ENCODE peak calls at places on chromosomes 7 and 10, in six cellular contexts. E, Y, A, S, M and R are unnamed samples. For H3K9me3, the result is how much of the 10 kb centered on the place peaks cover.

GRCh38 chr10:132476146-132477065 is 61.2 kb upstream of the INPP5A start:
- DNase-seq in E (peak), Y (no peak), A (peak), S (peak), M (no peak), R (no peak)

GRCh38 chr10:118238573-118239240 is 103.4 kb downstream of the FAM204A start:
- DNase-seq in E (no peak), Y (no peak), A (no peak), S (no peak), M (no peak), R (no peak)

GRCh38 chr7:24795407-24795767 is 38.1 kb upstream of the GSDME start:
- DNase-seq in E (no peak), Y (no peak), A (no peak), S (no peak), M (no peak), R (no peak)

GRCh38 chr10:29256531-29256930 is 32.3 kb upstream of the LYZL1 start:
- DNase-seq in E (no peak), Y (no peak), A (no peak), S (no peak), M (no peak), R (no peak)

GRCh38 chr10:93796167-93796566 is 38.4 kb downstream of the LGI1 start:
- DNase-seq in E (no peak), Y (no peak), A (no peak), S (no peak), M (no peak), R (no peak)

GRCh38 chr7:151308256-151308655 is 33.4 kb upstream of the NUB1 start:
- DNase-seq in E (no peak), Y (no peak), A (no peak), S (no peak), M (no peak), R (no peak)

GRCh38 chr10:88865281-88865876 is 13.7 kb upstream of the ANKRD22 start:
- DNase-seq in E (no peak), Y (no peak), A (no peak), S (no peak), M (no peak), R (no peak)

GRCh38 chr10:23368816-23369640 is 24.4 kb upstream of the C10orf67 start:
- DNase-seq in E (no peak), Y (no peak), A (no peak), S (no peak), M (no peak), R (no peak)

GRCh38 chr7:36284470-36284869 is 105.2 kb upstream of the ANLN start:
- DNase-seq in E (no peak), Y (no peak), A (no peak), S (no peak), M (no peak), R (no peak)

GRCh38 chr10:128375171-128375570 is 248.9 kb upstream of the MKI67 start:
- DNase-seq in E (no peak), Y (no peak), A (no peak), S (no peak), M (no peak), R (no peak)

GRCh38 chr10:132939957-132940790 is 2.2 kb downstream of the CFAP46 start:
- DNase-seq in E (no peak), Y (no peak), A (peak), S (peak), M (no peak), R (peak)

GRCh38 chr7:30831936-30832335 is 60.7 kb downstream of the MINDY4 start:
- DNase-seq in E (no peak), Y (no peak), A (no peak), S (no peak), M (no peak), R (no peak)

GRCh38 chr7:53604201-53604600 is 568.8 kb downstream of the POM121L12 start:
- DNase-seq in E (no peak), Y (no peak), A (no peak), S (no peak), M (no peak), R (no peak)

GRCh38 chr7:44286182-44286617 is 39.2 kb downstream of the CAMK2B start:
- DNase-seq in E (peak), Y (peak), A (peak), S (peak), M (no peak), R (peak)

GRCh38 chr7:126605553-126605952 is 647.2 kb downstream of the GRM8 start:
- DNase-seq in E (no peak), Y (no peak), A (no peak), S (no peak), M (no peak), R (no peak)

GRCh38 chr7:108270385-108270784 is 140.2 kb upstream of the LAMB4 start:
- DNase-seq in E (no peak), Y (no peak), A (no peak), S (no peak), M (no peak), R (no peak)

GRCh38 chr7:51645298-51645697 is 328.7 kb upstream of the COBL start:
- DNase-seq in E (no peak), Y (no peak), A (no peak), S (no peak), M (no peak), R (no peak)

GRCh38 chr7:24700446-24701044 is 56.7 kb downstream of the GSDME start:
- DNase-seq in E (no peak), Y (no peak), A (no peak), S (no peak), M (no peak), R (no peak)

GRCh38 chr10:68301790-68302502 is 29.9 kb upstream of the HNRNPH3 start:
- DNase-seq in E (no peak), Y (no peak), A (no peak), S (no peak), M (no peak), R (no peak)

GRCh38 chr7:82007315-82007714 is 237.5 kb upstream of the HGF start:
- DNase-seq in E (no peak), Y (no peak), A (no peak), S (no peak), M (no peak), R (no peak)

GRCh38 chr10:31739759-31740158 is 188.9 kb downstream of the ARHGAP12 start:
- DNase-seq in E (no peak), Y (no peak), A (no peak), S (no peak), M (no peak), R (no peak)

GRCh38 chr10:8129438-8129837 is 75.0 kb downstream of the GATA3 start:
- DNase-seq in E (no peak), Y (no peak), A (no peak), S (no peak), M (no peak), R (no peak)

GRCh38 chr7:151808296-151809155 is 68.4 kb downstream of the PRKAG2 start:
- DNase-seq in E (no peak), Y (no peak), A (peak), S (peak), M (no peak), R (no peak)

GRCh38 chr10:92544296-92544695 is 29.6 kb downstream of the IDE start:
- DNase-seq in E (no peak), Y (no peak), A (no peak), S (no peak), M (no peak), R (no peak)

GRCh38 chr7:43612599-43613589 is 30.0 kb downstream of the STK17A start:
- DNase-seq in E (no peak), Y (no peak), A (no peak), S (no peak), M (no peak), R (no peak)

GRCh38 chr7:157770716-157771320 is 434.0 kb downstream of the DNAJB6 start:
- DNase-seq in E (no peak), Y (no peak), A (no peak), S (peak), M (no peak), R (no peak)

GRCh38 chr7:157774495-157774894 is 437.7 kb downstream of the DNAJB6 start:
- DNase-seq in E (no peak), Y (no peak), A (no peak), S (no peak), M (no peak), R (no peak)

GRCh38 chr7:157773361-157773760 is 436.6 kb downstream of the DNAJB6 start:
- DNase-seq in E (no peak), Y (no peak), A (no peak), S (no peak), M (no peak), R (no peak)

GRCh38 chr7:157771689-157772088 is 434.9 kb downstream of the DNAJB6 start:
- DNase-seq in E (no peak), Y (no peak), A (no peak), S (no peak), M (no peak), R (no peak)

DNA sequence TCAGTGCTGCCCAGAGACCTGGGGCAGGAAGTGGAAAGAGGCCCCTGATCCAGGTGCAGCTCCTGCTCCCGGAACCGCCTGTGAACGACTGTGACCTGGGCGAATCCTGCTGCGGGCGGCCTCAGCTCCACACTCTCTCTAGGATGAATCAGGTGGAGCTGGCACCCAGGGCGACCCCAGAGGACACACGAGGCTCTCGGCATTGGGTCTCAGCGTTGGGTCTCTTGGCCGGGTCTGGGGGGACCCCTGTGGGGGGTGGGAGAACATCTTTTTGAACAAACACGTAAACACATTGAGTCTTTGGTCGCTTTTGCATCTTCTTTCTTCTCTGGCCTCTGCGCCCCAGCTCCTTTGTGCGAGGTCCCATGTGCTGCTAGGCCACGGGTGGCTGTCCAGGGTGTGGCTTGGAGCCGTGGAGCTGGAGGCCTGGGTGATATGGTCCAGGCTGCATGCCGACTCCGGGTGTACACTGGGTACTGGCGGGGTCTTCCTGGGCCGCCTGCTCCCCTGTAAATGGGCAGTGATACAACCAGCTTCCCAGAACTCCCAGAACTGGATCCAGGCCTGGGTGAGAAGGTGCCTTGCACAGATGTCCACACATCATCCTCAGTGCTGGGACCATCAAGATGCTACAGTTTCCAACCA is 435.8 kb downstream of the DNAJB6 start:
- DNase-seq in E (no peak), Y (no peak), A (no peak), S (peak), M (no peak), R (no peak)
- H3K9me3 ChIP-seq in E (under half), Y (under half), A (under half), S (under half), M (under half), R (under half)

GRCh38 chr7:47990592-47990991 is 11.2 kb upstream of the HUS1 start:
- DNase-seq in E (no peak), Y (no peak), A (no peak), S (no peak), M (no peak), R (no peak)

GRCh38 chr7:47988496-47989386 is 9.3 kb upstream of the HUS1 start:
- DNase-seq in E (no peak), Y (no peak), A (no peak), S (no peak), M (no peak), R (no peak)

GRCh38 chr7:47992446-47992845 is 13.0 kb upstream of the HUS1 start:
- DNase-seq in E (no peak), Y (no peak), A (no peak), S (no peak), M (no peak), R (no peak)

GRCh38 chr7:47991270-47991669 is 11.9 kb upstream of the HUS1 start:
- DNase-seq in E (no peak), Y (no peak), A (no peak), S (no peak), M (no peak), R (no peak)

GRCh38 chr7:47991741-47992311 is 12.4 kb upstream of the HUS1 start:
- DNase-seq in E (peak), Y (peak), A (peak), S (peak), M (peak), R (peak)
- TF ChIP-seq CTCF in E (peak), Y (peak), A (peak), S (peak), M (peak), R (peak)

DNA sequence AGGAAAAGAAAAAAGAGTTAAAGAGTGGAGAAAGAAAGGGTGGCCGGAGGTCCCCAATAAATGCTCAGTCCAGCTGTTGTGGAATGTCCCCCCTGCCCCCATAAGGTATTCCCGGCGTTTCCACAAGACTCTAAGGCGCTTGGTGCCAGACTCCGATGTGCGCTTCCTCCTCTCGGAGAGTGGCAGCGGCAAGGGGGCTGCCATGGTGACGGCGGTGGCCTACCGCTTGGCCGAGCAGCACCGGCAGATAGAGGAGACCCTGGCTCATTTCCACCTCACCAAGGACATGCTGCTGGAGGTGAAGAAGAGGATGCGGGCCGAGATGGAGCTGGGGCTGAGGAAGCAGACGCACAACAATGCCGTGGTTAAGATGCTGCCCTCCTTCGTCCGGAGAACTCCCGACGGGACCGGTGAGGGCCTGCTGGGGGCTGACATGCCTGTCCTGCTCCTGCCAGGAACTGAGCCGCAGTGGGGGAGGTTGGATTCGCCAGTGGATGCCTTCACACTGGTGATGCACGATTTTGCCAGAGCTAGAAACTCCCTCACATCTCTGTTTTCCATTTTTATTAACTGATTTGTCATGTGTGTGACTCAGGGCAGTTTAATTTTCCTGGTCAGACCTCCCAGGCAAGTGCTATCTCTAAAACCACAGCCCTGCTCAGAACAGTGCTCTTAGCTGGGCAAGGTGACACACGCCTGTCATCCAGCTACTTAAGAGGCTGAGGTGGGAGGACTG is 34.2 kb downstream of the TACR2 start:
- DNase-seq in E (peak), Y (no peak), A (no peak), S (no peak), M (no peak), R (no peak)
- H3K4me3 ChIP-seq in E (no peak), Y (no peak), A (no peak), S (no peak), M (no peak), R (no peak)

GRCh38 chr7:140024585-140024984 is 38.2 kb downstream of the PARP12 start:
- DNase-seq in E (no peak), Y (no peak), A (no peak), S (no peak), M (no peak), R (no peak)

GRCh38 chr7:140025814-140026433 is 36.8 kb downstream of the PARP12 start:
- DNase-seq in E (no peak), Y (no peak), A (no peak), S (no peak), M (no peak), R (no peak)

GRCh38 chr7:140023728-140024127 is 39.0 kb downstream of the PARP12 start:
- DNase-seq in E (no peak), Y (no peak), A (no peak), S (no peak), M (no peak), R (no peak)

GRCh38 chr7:140026935-140027334 is 35.8 kb downstream of the PARP12 start:
- DNase-seq in E (no peak), Y (no peak), A (no peak), S (no peak), M (no peak), R (no peak)

GRCh38 chr7:140025241-140025640 is 37.5 kb downstream of the PARP12 start:
- DNase-seq in E (no peak), Y (no peak), A (no peak), S (no peak), M (no peak), R (no peak)
- H3K9me3 ChIP-seq in E (under half), Y (under half), A (under half), S (under half), M (under half), R (under half)